ENCODE peak calls at places on chromosomes 13 and 19, in eight cellular contexts. J, I, U, R, Q, B, T and Y are unnamed samples.

GRCh38 chr19:13302521-13303270 is 152.5 kb downstream of the IER2 start:
- DNase-seq in U (no peak), I (no peak), J (peak; percentile 25), R (peak; percentile 26), Q (no peak), T (no peak), B (no peak), Y (peak; percentile 15)

GRCh38 chr19:50542825-50543428 is 25.3 kb downstream of the LRRC4B start:
- DNase-seq in B (no peak), R (no peak), I (no peak), J (no peak), Q (no peak), T (no peak), U (no peak), Y (no peak)

GRCh38 chr13:73290844-73291243 is 232.0 kb downstream of the KLF5 start:
- DNase-seq in B (no peak), U (no peak), R (no peak), I (no peak), T (no peak), Q (no peak), J (no peak), Y (no peak)

GRCh38 chr13:53285896-53286430 is 257.4 kb downstream of the OLFM4 start:
- DNase-seq in B (no peak), T (no peak), U (no peak), R (no peak), J (no peak), Q (no peak), I (no peak), Y (no peak)

GRCh38 chr13:43487459-43487858 is 299.3 kb downstream of the ENOX1 start:
- DNase-seq in T (no peak), I (no peak), Q (no peak), J (no peak), B (peak; percentile 21), R (no peak), U (no peak), Y (no peak)

GRCh38 chr13:111908391-111908790 is 158.6 kb upstream of the SOX1 start:
- DNase-seq in T (no peak), B (no peak), J (no peak), U (no peak), R (no peak), I (no peak), Q (no peak), Y (no peak)

GRCh38 chr13:105196052-105196451 is 1339.4 kb downstream of the EFNB2 start:
- DNase-seq in U (no peak), Q (peak; percentile 24), J (peak; percentile 11), T (no peak), I (no peak), R (peak; percentile 86), B (no peak), Y (no peak)

GRCh38 chr19:35533822-35534521 is 716 bp downstream of the GAPDHS start:
- DNase-seq in I (no peak), J (no peak), Q (peak; percentile 37), R (peak; percentile 82), B (no peak), U (no peak), T (no peak), Y (peak; percentile 58)

GRCh38 chr13:50127017-50127725 is 111.9 kb downstream of the KCNRG start:
- DNase-seq in R (peak; percentile 63), U (no peak), I (no peak), Q (peak; percentile 72), T (no peak), J (no peak), B (no peak), Y (peak; percentile 75)

GRCh38 chr19:5851302-5851701 is at the start of gene FUT3:
- DNase-seq in U (no peak), J (peak; percentile 64), Q (no peak), R (no peak), B (no peak), T (no peak), I (no peak), Y (no peak)

GRCh38 chr19:18840288-18841260 is 8.8 kb downstream of the UPF1 start:
- DNase-seq in Q (no peak), U (no peak), B (peak; percentile 27), R (no peak), J (no peak), I (no peak), T (no peak), Y (no peak)

GRCh38 chr19:54133957-54134590 is 3.5 kb upstream of the CNOT3 start:
- DNase-seq in I (no peak), B (no peak), Q (no peak), U (no peak), T (no peak), J (no peak), R (peak; percentile 69), Y (no peak)

GRCh38 chr19:30071871-30072270 is 129.8 kb downstream of the URI1 start:
- DNase-seq in I (no peak), T (no peak), U (no peak), R (no peak), J (no peak), Q (no peak), B (no peak), Y (no peak)

GRCh38 chr19:30068528-30069395 is 126.7 kb downstream of the URI1 start:
- DNase-seq in I (no peak), Q (no peak), T (no peak), J (no peak), R (no peak), B (no peak), U (no peak), Y (no peak)

GRCh38 chr19:30070198-30070969 is 128.3 kb downstream of the URI1 start:
- DNase-seq in U (no peak), J (no peak), B (no peak), T (no peak), R (no peak), I (no peak), Q (peak; percentile 37), Y (peak; percentile 95)

GRCh38 chr19:30070970-30071632 is 129.1 kb downstream of the URI1 start:
- DNase-seq in U (no peak), I (no peak), B (peak; percentile 92), T (no peak), R (no peak), J (no peak), Q (no peak), Y (no peak)

GRCh38 chr19:30069535-30070197 is 127.6 kb downstream of the URI1 start:
- DNase-seq in B (no peak), R (no peak), T (no peak), J (no peak), I (no peak), U (no peak), Q (no peak), Y (no peak)
- TF ChIP-seq EZH2phosphoT487 in B (no peak), R (no peak), T (no peak), J (no peak), I (no peak), U (no peak), Q (no peak), Y (no peak)

GRCh38 chr13:78137404-78138142 is 218.9 kb upstream of the EDNRB start:
- DNase-seq in R (peak; percentile 86), B (peak; percentile 59), I (peak; percentile 51), U (peak; percentile 33), Q (peak; percentile 82), T (peak; percentile 67), J (peak; percentile 78), Y (peak; percentile 84)
- TF ChIP-seq CTCF in R (peak; percentile 77), B (peak; percentile 84), I (peak; percentile 86), U (peak; percentile 35), Q (peak; percentile 78), T (peak; percentile 83), J (peak; percentile 65), Y (peak; percentile 85)

DNA sequence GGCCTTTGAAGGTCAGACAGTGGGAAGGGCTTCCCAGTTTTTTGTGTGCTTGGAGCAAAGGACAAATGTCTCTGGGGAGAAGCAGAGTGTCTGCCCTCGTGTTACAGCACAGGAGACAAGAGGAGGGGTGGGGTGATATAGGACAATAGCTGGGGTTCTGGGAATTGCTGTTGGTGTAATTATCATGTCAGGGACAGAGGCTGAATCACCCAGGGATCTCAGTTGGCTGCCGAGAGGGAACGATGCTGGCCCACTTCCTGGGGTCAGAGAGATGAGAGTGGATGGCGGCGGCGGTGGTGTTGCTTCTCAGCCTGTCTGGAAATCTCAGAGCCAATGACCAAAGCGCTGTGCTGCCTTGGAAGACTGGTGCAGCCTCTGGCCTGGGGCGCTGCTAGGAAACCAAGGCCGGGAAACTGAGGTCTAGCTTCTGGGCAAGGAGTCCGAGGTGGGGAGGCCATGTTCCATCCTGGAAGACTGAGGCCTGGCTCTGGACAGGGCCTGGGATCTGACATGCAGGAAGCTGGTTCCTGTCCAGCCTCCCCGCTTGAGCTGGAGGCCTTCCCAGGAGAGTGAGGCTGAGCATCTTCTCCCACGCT is 1.3 kb downstream of the INAFM1 start:
- DNase-seq in J (no peak), R (no peak), T (no peak), U (no peak), Q (no peak), I (no peak), B (no peak), Y (no peak)
- TF ChIP-seq EZH2phosphoT487 in J (no peak), R (no peak), T (no peak), U (no peak), Q (no peak), I (no peak), B (no peak), Y (no peak)

GRCh38 chr13:31824705-31825512 is 85.6 kb downstream of the RXFP2 start:
- DNase-seq in U (no peak), R (no peak), Q (no peak), I (peak; percentile 3), B (no peak), T (peak; percentile 6), J (peak; percentile 19), Y (no peak)
- TF ChIP-seq CTCF in U (no peak), R (peak; percentile 41), Q (peak; percentile 22), I (no peak), B (peak; percentile 32), T (peak; percentile 7), J (peak; percentile 19), Y (no peak)

GRCh38 chr13:31747271-31747670 is 7.9 kb downstream of the RXFP2 start:
- DNase-seq in R (no peak), Q (no peak), I (no peak), U (no peak), T (no peak), B (no peak), J (no peak), Y (no peak)

GRCh38 chr13:31749929-31750328 is 10.6 kb downstream of the RXFP2 start:
- DNase-seq in Q (no peak), U (no peak), J (peak; percentile 42), I (no peak), R (no peak), T (no peak), B (no peak), Y (no peak)

GRCh38 chr13:31742102-31742695 is 2.9 kb downstream of the RXFP2 start:
- DNase-seq in B (peak; percentile 66), T (peak; percentile 50), I (peak; percentile 64), Q (peak; percentile 83), J (peak; percentile 67), U (peak; percentile 40), R (peak; percentile 87), Y (peak; percentile 85)

GRCh38 chr13:31747966-31748365 is 8.6 kb downstream of the RXFP2 start:
- DNase-seq in T (no peak), I (no peak), R (no peak), J (no peak), U (no peak), B (no peak), Q (no peak), Y (no peak)
- TF ChIP-seq EZH2phosphoT487 in T (no peak), I (no peak), R (no peak), J (no peak), U (no peak), B (no peak), Q (no peak), Y (no peak)